ENCODE peak calls at places on chromosome 4, in five cellular contexts. X is Peyer's patch, H is IMR-90, F is hepatocyte, J is upper lobe of left lung. S is an unnamed sample.

GRCh38 chr4:48021086-48021485 is 4.5 kb downstream of the NIPAL1 start:
- DNase-seq in J (no peak), X (no peak), H (no peak), F (no peak), S (no peak)

GRCh38 chr4:2962614-2963184 is 507 bp downstream of the NOP14 start:
- DNase-seq in H (peak; percentile 38), X (no peak), F (peak; percentile 68), J (no peak), S (no peak)

GRCh38 chr4:141346144-141346543 is 125.4 kb downstream of the ZNF330 start:
- DNase-seq in F (peak; percentile 53), H (peak; percentile 74), J (no peak), X (no peak), S (no peak)

GRCh38 chr4:155615054-155615887 is 51.4 kb upstream of the GUCY1A1 start:
- DNase-seq in X (no peak), H (no peak), F (no peak), J (no peak), S (no peak)

GRCh38 chr4:127622923-127623754 is 9.6 kb upstream of the INTU start:
- DNase-seq in F (peak; percentile 73), H (peak; percentile 33), J (peak; percentile 88), X (no peak), S (no peak)

GRCh38 chr4:90317785-90318184 is 190.6 kb downstream of the CCSER1 start:
- DNase-seq in H (peak; percentile 94), J (no peak), F (no peak), X (no peak), S (no peak)

GRCh38 chr4:106046083-106046482 is 150.8 kb downstream of the NPNT start:
- DNase-seq in X (no peak), J (no peak), H (no peak), F (no peak), S (no peak)

GRCh38 chr4:7904942-7905341 is 34.7 kb downstream of the AFAP1 start:
- DNase-seq in X (no peak), J (no peak), F (peak; percentile 68), H (peak; percentile 94), S (no peak)

GRCh38 chr4:104735174-104735573 is 240.5 kb upstream of the CXXC4 start:
- DNase-seq in F (no peak), H (no peak), X (no peak), J (no peak), S (no peak)

GRCh38 chr4:87209182-87209581 is 11.2 kb downstream of the KLHL8 start:
- DNase-seq in X (no peak), J (no peak), F (no peak), H (no peak), S (no peak)

GRCh38 chr4:111937368-111937767 is 207.9 kb upstream of the FAM241A start:
- DNase-seq in H (peak; percentile 2), J (no peak), X (no peak), F (peak; percentile 37), S (no peak)

GRCh38 chr4:118823471-118823870 is 12.5 kb downstream of the SEC24D start:
- DNase-seq in J (no peak), F (no peak), X (no peak), H (no peak), S (no peak)

GRCh38 chr4:108008721-108009120 is 19.0 kb downstream of the HADH start:
- DNase-seq in X (no peak), H (peak; percentile 81), J (no peak), F (no peak), S (no peak)

GRCh38 chr4:187606581-187606980 is 389.0 kb upstream of the ZFP42 start:
- DNase-seq in J (no peak), X (peak; percentile 48), H (peak; percentile 69), F (peak; percentile 62), S (no peak)

GRCh38 chr4:140343303-140343702 is 30.1 kb upstream of the SCOC start:
- DNase-seq in X (peak; percentile 87), F (peak; percentile 85), H (no peak), J (peak; percentile 17), S (no peak)

GRCh38 chr4:127698789-127699200 is 31.4 kb upstream of the SLC25A31 start:
- DNase-seq in J (no peak), F (no peak), H (peak; percentile 66), X (no peak), S (no peak)

DNA sequence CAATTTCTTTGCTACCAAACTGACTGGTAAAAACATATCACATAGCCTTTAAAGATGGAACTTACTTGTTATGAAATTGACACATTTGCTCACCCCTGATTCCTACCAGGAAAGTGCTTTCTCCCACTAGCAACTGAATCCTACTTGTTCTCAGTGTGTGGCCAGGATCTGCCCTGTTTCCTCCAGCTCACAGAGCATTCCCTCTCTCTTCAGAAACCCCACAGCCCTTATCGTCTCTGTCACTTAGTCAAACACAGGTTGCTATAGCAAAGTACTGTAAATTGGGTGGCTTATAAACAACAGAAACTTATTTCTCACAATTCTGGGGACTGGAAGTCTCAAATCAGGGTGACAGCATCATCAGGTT is 265.2 kb upstream of the BOD1L1 start:
- DNase-seq in J (no peak), X (no peak), F (peak; percentile 19), H (peak; percentile 65), S (no peak)
- H3K27ac ChIP-seq in J (no peak overlapping the region), X (no peak overlapping the region), F (peak overlapping the region; percentile 88), H (peak overlapping the region; percentile 96), S (no peak overlapping the region)

GRCh38 chr4:53365121-53365485 is 758 bp downstream of the SCFD2 start:
- DNase-seq in H (peak; percentile 27), X (no peak), F (peak; percentile 18), J (no peak), S (no peak)

GRCh38 chr4:53362093-53362492 is 3.8 kb downstream of the SCFD2 start:
- DNase-seq in F (no peak), J (no peak), H (no peak), X (no peak), S (no peak)

GRCh38 chr4:53365486-53366300 is at the start of gene SCFD2:
- DNase-seq in F (peak; percentile 97), X (peak; percentile 99), J (peak; percentile 79), H (peak; percentile 97), S (peak; percentile 98)

GRCh38 chr4:53364624-53365023 is 1.2 kb downstream of the SCFD2 start:
- DNase-seq in J (no peak), X (no peak), H (no peak), F (no peak), S (no peak)

GRCh38 chr4:53361451-53361850 is 4.4 kb downstream of the SCFD2 start:
- DNase-seq in H (peak; percentile 32), F (no peak), X (no peak), J (no peak), S (no peak)
- H3K4me1 ChIP-seq in H (peaks cover 3% of the 10 kb centered on the region), F (peaks cover 3% of the 10 kb centered on the region), X (no peaks in the 10 kb centered on the region), J (peaks cover 19% of the 10 kb centered on the region), S (peaks cover 45% of the 10 kb centered on the region)

DNA sequence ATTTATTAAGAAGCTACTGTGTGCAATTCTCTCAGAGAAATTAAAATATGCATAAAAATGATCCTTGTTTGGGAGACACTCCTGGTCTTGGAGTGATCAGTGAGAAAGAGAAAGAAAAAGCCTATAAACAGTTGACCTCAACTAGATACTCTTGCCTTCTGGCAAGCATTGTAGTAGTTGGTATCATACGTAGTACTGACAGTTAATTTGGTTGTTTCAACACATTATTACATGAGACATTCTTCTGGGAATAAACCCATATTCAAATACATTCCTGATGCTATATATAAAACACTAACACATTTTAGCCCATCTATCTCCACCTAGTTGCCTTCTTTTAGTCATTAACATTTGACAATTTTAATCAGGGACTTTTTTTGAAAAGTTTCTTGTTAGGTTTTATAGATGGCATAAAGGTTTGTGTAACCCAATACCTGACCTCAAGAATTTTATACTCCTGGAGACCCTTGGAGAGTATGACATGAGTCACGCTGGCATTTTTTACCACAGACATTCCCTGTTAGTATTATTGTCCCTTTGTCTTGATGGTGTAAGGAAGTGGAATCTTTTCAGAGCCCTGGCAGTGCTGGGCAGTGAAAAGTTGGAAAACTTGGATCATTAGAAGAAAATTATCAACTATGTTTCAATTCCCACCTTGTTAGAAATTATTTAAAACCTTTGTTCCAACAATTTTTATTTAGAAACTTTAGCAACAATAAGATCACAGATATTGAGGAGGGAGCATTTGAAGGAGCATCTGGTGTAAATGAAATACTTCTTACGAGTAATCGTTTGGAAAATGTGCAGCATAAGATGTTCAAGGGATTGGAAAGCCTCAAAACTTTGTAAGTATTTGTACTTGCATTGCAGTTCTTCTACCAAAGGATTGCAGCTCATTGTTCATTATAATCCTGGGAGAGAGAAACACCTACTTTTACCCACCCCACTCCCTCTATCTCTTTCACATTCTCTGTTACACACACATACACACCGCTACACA is 167.1 kb upstream of the PACRGL start:
- DNase-seq in J (no peak), X (no peak), F (no peak), H (peak; percentile 41), S (no peak)
- H3K27ac ChIP-seq in J (no peak overlapping the region), X (no peak overlapping the region), F (no peak overlapping the region), H (no peak overlapping the region), S (no peak overlapping the region)

GRCh38 chr4:23194751-23195150 is 502.0 kb downstream of the GBA3 start:
- DNase-seq in X (no peak), H (no peak), J (no peak), F (no peak), S (no peak)
- H3K4me1 ChIP-seq in X (no peaks in the 10 kb centered on the region), H (no peaks in the 10 kb centered on the region), J (no peaks in the 10 kb centered on the region), F (no peaks in the 10 kb centered on the region), S (no peaks in the 10 kb centered on the region)

GRCh38 chr4:152778656-152779512 is 646 bp downstream of the TIGD4 start:
- DNase-seq in F (peak; percentile 28), H (peak; percentile 3), X (peak; percentile 55), J (peak; percentile 86), S (peak; percentile 35)

GRCh38 chr4:152785639-152786517 is 6.1 kb downstream of the ARFIP1 start:
- DNase-seq in X (no peak), H (no peak), J (no peak), F (no peak), S (no peak)

GRCh38 chr4:152779513-152780266 is at the start of the genes ARFIP1 and TIGD4:
- DNase-seq in H (peak; percentile 96), F (peak; percentile 97), J (peak; percentile 96), X (peak; percentile 98), S (peak; percentile 93)

GRCh38 chr4:152780267-152780811 is 585 bp downstream of the ARFIP1 start:
- DNase-seq in H (peak; percentile 22), F (peak; percentile 40), X (no peak), J (no peak), S (no peak)

GRCh38 chr4:152784490-152785195 is 4.9 kb downstream of the ARFIP1 start:
- DNase-seq in J (no peak), X (no peak), H (peak; percentile 40), F (peak; percentile 10), S (no peak)
- H3K27ac ChIP-seq in J (no peak overlapping the region), X (no peak overlapping the region), H (no peak overlapping the region), F (no peak overlapping the region), S (no peak overlapping the region)

S was measured in CD8-positive, alpha-beta T cell.